ENCODE peak calls at places on chromosomes 4 and X, in seven cellular contexts. One of them, this sample, is unnamed.

GRCh38 chrX:18179446-18179845 is 41.2 kb downstream of the BEND2 start:
- DNase-seq in mesendoderm: peak
- DNase-seq in trophoblast cell: peak
- DNase-seq in neuronal stem cell: no peak
- DNase-seq in IMR-90: no peak
- DNase-seq in mesenchymal stem cell: no peak
- DNase-seq in H1: no peak
- DNase-seq in this sample: no peak

GRCh38 chrX:20320461-20321159 is 53.9 kb upstream of the RPS6KA3 start:
- DNase-seq in trophoblast cell: no peak
- DNase-seq in mesenchymal stem cell: no peak
- DNase-seq in mesendoderm: no peak
- DNase-seq in IMR-90: no peak
- DNase-seq in neuronal stem cell: no peak
- DNase-seq in H1: no peak
- DNase-seq in this sample: no peak

GRCh38 chr4:7658297-7659204 is 223.8 kb upstream of the PSAPL1 start:
- DNase-seq in trophoblast cell: no peak
- DNase-seq in H1: no peak
- DNase-seq in IMR-90: peak
- DNase-seq in neuronal stem cell: no peak
- DNase-seq in mesendoderm: no peak
- DNase-seq in mesenchymal stem cell: peak
- DNase-seq in this sample: no peak

GRCh38 chrX:123291623-123292022 is 107.5 kb downstream of the GRIA3 start:
- DNase-seq in trophoblast cell: no peak
- DNase-seq in mesendoderm: no peak
- DNase-seq in mesenchymal stem cell: no peak
- DNase-seq in neuronal stem cell: no peak
- DNase-seq in IMR-90: no peak
- DNase-seq in H1: no peak
- DNase-seq in this sample: no peak

GRCh38 chrX:84363054-84363453 is 139.2 kb downstream of the HDX start:
- DNase-seq in mesendoderm: no peak
- DNase-seq in trophoblast cell: no peak
- DNase-seq in mesenchymal stem cell: no peak
- DNase-seq in H1: no peak
- DNase-seq in neuronal stem cell: no peak
- DNase-seq in IMR-90: no peak
- DNase-seq in this sample: no peak

GRCh38 chrX:129931411-129932136 is 25.6 kb downstream of the UTP14A start:
- DNase-seq in IMR-90: peak
- DNase-seq in trophoblast cell: peak
- DNase-seq in mesenchymal stem cell: peak
- DNase-seq in neuronal stem cell: peak
- DNase-seq in mesendoderm: peak
- DNase-seq in H1: peak
- DNase-seq in this sample: peak

GRCh38 chr4:108426493-108426892 is 193.9 kb upstream of the RPL34 start:
- DNase-seq in IMR-90: peak
- DNase-seq in mesenchymal stem cell: peak
- DNase-seq in neuronal stem cell: no peak
- DNase-seq in mesendoderm: no peak
- DNase-seq in trophoblast cell: no peak
- DNase-seq in H1: no peak
- DNase-seq in this sample: no peak

GRCh38 chr4:171985129-171985528 is 171.9 kb downstream of the GALNTL6 start:
- DNase-seq in mesenchymal stem cell: no peak
- DNase-seq in neuronal stem cell: no peak
- DNase-seq in mesendoderm: no peak
- DNase-seq in trophoblast cell: no peak
- DNase-seq in IMR-90: no peak
- DNase-seq in H1: no peak
- DNase-seq in this sample: no peak

GRCh38 chr4:36273276-36273675 is 8.1 kb upstream of the DTHD1 start:
- DNase-seq in neuronal stem cell: no peak
- DNase-seq in mesendoderm: no peak
- DNase-seq in H1: no peak
- DNase-seq in mesenchymal stem cell: no peak
- DNase-seq in trophoblast cell: no peak
- DNase-seq in IMR-90: no peak
- DNase-seq in this sample: no peak

GRCh38 chrX:10633722-10634121 is 13.3 kb upstream of the MID1 start:
- DNase-seq in neuronal stem cell: no peak
- DNase-seq in trophoblast cell: peak
- DNase-seq in mesendoderm: peak
- DNase-seq in mesenchymal stem cell: peak
- DNase-seq in H1: no peak
- DNase-seq in IMR-90: peak
- DNase-seq in this sample: no peak

GRCh38 chr4:52643190-52643589 is 15.9 kb downstream of the USP46 start:
- DNase-seq in H1: no peak
- DNase-seq in trophoblast cell: no peak
- DNase-seq in neuronal stem cell: no peak
- DNase-seq in IMR-90: no peak
- DNase-seq in mesenchymal stem cell: no peak
- DNase-seq in mesendoderm: no peak
- DNase-seq in this sample: no peak

GRCh38 chrX:118373538-118373937 is 27.6 kb downstream of the WDR44 start:
- DNase-seq in trophoblast cell: no peak
- DNase-seq in IMR-90: no peak
- DNase-seq in mesendoderm: no peak
- DNase-seq in H1: no peak
- DNase-seq in mesenchymal stem cell: peak
- DNase-seq in neuronal stem cell: no peak
- DNase-seq in this sample: no peak

GRCh38 chrX:86369847-86370630 is 221.8 kb downstream of the DACH2 start:
- DNase-seq in mesendoderm: no peak
- DNase-seq in H1: no peak
- DNase-seq in neuronal stem cell: no peak
- DNase-seq in mesenchymal stem cell: no peak
- DNase-seq in IMR-90: peak
- DNase-seq in trophoblast cell: no peak
- DNase-seq in this sample: no peak

GRCh38 chr4:113823291-113823659 is 61.7 kb upstream of the CAMK2D start:
- DNase-seq in mesenchymal stem cell: peak
- DNase-seq in IMR-90: peak
- DNase-seq in trophoblast cell: peak
- DNase-seq in neuronal stem cell: no peak
- DNase-seq in H1: no peak
- DNase-seq in mesendoderm: no peak
- DNase-seq in this sample: no peak

GRCh38 chr4:31379364-31379763 is 659.2 kb downstream of the PCDH7 start:
- DNase-seq in H1: no peak
- DNase-seq in trophoblast cell: no peak
- DNase-seq in mesendoderm: no peak
- DNase-seq in neuronal stem cell: no peak
- DNase-seq in IMR-90: no peak
- DNase-seq in mesenchymal stem cell: no peak
- DNase-seq in this sample: no peak

GRCh38 chr4:176376032-176376614 is 56.4 kb downstream of the SPCS3 start:
- DNase-seq in H1: no peak
- DNase-seq in IMR-90: peak
- DNase-seq in mesendoderm: peak
- DNase-seq in trophoblast cell: no peak
- DNase-seq in neuronal stem cell: no peak
- DNase-seq in mesenchymal stem cell: peak
- DNase-seq in this sample: no peak

GRCh38 chr4:188707036-188707435 is 567.8 kb downstream of the TRIML1 start:
- DNase-seq in trophoblast cell: no peak
- DNase-seq in mesendoderm: no peak
- DNase-seq in H1: no peak
- DNase-seq in mesenchymal stem cell: no peak
- DNase-seq in IMR-90: peak
- DNase-seq in neuronal stem cell: no peak
- DNase-seq in this sample: no peak

GRCh38 chr4:8419222-8420041 is 21.1 kb downstream of the ACOX3 start:
- DNase-seq in mesenchymal stem cell: peak
- DNase-seq in mesendoderm: no peak
- DNase-seq in neuronal stem cell: no peak
- DNase-seq in IMR-90: peak
- DNase-seq in H1: no peak
- DNase-seq in trophoblast cell: peak
- DNase-seq in this sample: no peak

GRCh38 chrX:39815621-39816020 is 282.1 kb downstream of the BCOR start:
- DNase-seq in mesendoderm: peak
- DNase-seq in IMR-90: peak
- DNase-seq in mesenchymal stem cell: peak
- DNase-seq in trophoblast cell: no peak
- DNase-seq in neuronal stem cell: no peak
- DNase-seq in H1: no peak
- DNase-seq in this sample: peak

GRCh38 chr4:48139688-48140087 is 5.6 kb upstream of the TXK start:
- DNase-seq in mesendoderm: no peak
- DNase-seq in H1: no peak
- DNase-seq in neuronal stem cell: no peak
- DNase-seq in mesenchymal stem cell: peak
- DNase-seq in trophoblast cell: no peak
- DNase-seq in IMR-90: peak
- DNase-seq in this sample: no peak

GRCh38 chr4:121057466-121057911 is 14.8 kb downstream of the NDNF start:
- DNase-seq in trophoblast cell: no peak
- DNase-seq in H1: no peak
- DNase-seq in IMR-90: no peak
- DNase-seq in neuronal stem cell: peak
- DNase-seq in mesendoderm: peak
- DNase-seq in mesenchymal stem cell: peak
- DNase-seq in this sample: no peak

GRCh38 chrX:137568741-137569469 is 3.0 kb downstream of the ZIC3 start:
- DNase-seq in IMR-90: no peak
- DNase-seq in mesenchymal stem cell: no peak
- DNase-seq in trophoblast cell: no peak
- DNase-seq in H1: no peak
- DNase-seq in mesendoderm: peak
- DNase-seq in neuronal stem cell: no peak
- DNase-seq in this sample: peak

GRCh38 chr4:167613381-167613780 is 379.1 kb upstream of the SPOCK3 start:
- DNase-seq in mesenchymal stem cell: no peak
- DNase-seq in mesendoderm: no peak
- DNase-seq in IMR-90: no peak
- DNase-seq in neuronal stem cell: no peak
- DNase-seq in trophoblast cell: no peak
- DNase-seq in H1: no peak
- DNase-seq in this sample: no peak

GRCh38 chrX:123219916-123220315 is 35.8 kb downstream of the GRIA3 start:
- DNase-seq in trophoblast cell: no peak
- DNase-seq in neuronal stem cell: no peak
- DNase-seq in mesendoderm: no peak
- DNase-seq in H1: no peak
- DNase-seq in IMR-90: no peak
- DNase-seq in mesenchymal stem cell: no peak
- DNase-seq in this sample: peak

GRCh38 chr4:127506283-127506682 is 126.5 kb upstream of the INTU start:
- DNase-seq in trophoblast cell: no peak
- DNase-seq in mesenchymal stem cell: no peak
- DNase-seq in mesendoderm: no peak
- DNase-seq in IMR-90: no peak
- DNase-seq in neuronal stem cell: no peak
- DNase-seq in H1: no peak
- DNase-seq in this sample: no peak

GRCh38 chr4:139872274-139872673 is 206.7 kb downstream of the MGST2 start:
- DNase-seq in IMR-90: peak
- DNase-seq in neuronal stem cell: no peak
- DNase-seq in mesendoderm: no peak
- DNase-seq in H1: no peak
- DNase-seq in mesenchymal stem cell: peak
- DNase-seq in trophoblast cell: peak
- DNase-seq in this sample: no peak

GRCh38 chrX:120429776-120430535 is 39.1 kb downstream of the LAMP2 start:
- DNase-seq in neuronal stem cell: no peak
- DNase-seq in H1: no peak
- DNase-seq in mesendoderm: no peak
- DNase-seq in trophoblast cell: no peak
- DNase-seq in mesenchymal stem cell: no peak
- DNase-seq in IMR-90: no peak
- DNase-seq in this sample: no peak

DNA sequence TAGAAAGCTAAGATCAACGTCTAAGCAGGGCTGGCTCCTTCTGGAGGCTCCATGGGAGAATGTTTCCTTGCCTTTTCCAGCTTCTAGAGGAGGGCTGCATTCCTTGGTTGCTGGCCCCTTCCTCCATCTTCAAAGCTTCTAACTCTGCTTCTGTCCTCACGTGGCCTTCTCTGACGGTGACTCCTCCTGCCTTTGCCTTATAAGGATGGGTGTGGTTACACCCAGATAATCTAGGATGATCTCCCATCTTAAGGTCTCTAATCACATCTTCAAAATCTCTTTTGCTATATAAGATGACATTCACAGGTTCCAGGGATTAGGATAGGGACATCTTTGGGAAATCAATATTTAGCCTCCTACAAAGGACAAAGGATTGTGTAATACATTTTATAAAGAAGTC is 1.6 kb downstream of the CCNQ start:
- DNase-seq in mesendoderm: no peak
- DNase-seq in mesenchymal stem cell: no peak
- DNase-seq in IMR-90: no peak
- DNase-seq in trophoblast cell: no peak
- DNase-seq in neuronal stem cell: no peak
- DNase-seq in H1: no peak
- DNase-seq in this sample: no peak
- H2AK5ac ChIP-seq in mesendoderm: no peak
- H2AK5ac ChIP-seq in mesenchymal stem cell: no peak
- H2AK5ac ChIP-seq in IMR-90: no peak
- H2AK5ac ChIP-seq in trophoblast cell: no peak
- H2AK5ac ChIP-seq in neuronal stem cell: no peak
- H2AK5ac ChIP-seq in H1: no peak
- H2AK5ac ChIP-seq in this sample: no peak

GRCh38 chrX:75365243-75365975 is 91.5 kb downstream of the UPRT start:
- DNase-seq in IMR-90: no peak
- DNase-seq in mesendoderm: peak
- DNase-seq in neuronal stem cell: no peak
- DNase-seq in H1: no peak
- DNase-seq in mesenchymal stem cell: no peak
- DNase-seq in trophoblast cell: no peak
- DNase-seq in this sample: no peak
- H2AK5ac ChIP-seq in IMR-90: no peak
- H2AK5ac ChIP-seq in mesendoderm: no peak
- H2AK5ac ChIP-seq in neuronal stem cell: no peak
- H2AK5ac ChIP-seq in H1: no peak
- H2AK5ac ChIP-seq in mesenchymal stem cell: no peak
- H2AK5ac ChIP-seq in trophoblast cell: no peak
- H2AK5ac ChIP-seq in this sample: no peak

DNA sequence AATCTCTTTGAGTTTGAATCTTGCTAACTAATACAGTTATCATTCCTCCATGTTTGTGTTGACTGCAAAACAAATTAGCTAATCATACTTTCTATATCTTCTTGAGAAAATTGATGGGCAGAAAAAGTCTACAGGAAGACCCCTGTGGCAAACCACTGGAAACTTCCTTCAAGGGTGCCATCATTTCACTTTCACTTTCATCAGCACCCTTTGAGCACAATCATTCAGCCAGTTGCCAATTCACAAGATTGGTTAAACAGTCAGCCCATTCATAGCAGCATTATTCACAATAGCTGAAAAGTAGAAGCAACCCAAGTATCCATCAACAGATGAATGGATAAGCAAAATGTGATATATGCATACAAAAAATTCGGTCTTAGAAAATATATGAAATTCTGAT is 101.5 kb downstream of the CCDC160 start:
- DNase-seq in mesendoderm: no peak
- DNase-seq in IMR-90: no peak
- DNase-seq in H1: no peak
- DNase-seq in mesenchymal stem cell: no peak
- DNase-seq in trophoblast cell: no peak
- DNase-seq in neuronal stem cell: no peak
- DNase-seq in this sample: no peak
- H2AK5ac ChIP-seq in mesendoderm: no peak
- H2AK5ac ChIP-seq in IMR-90: no peak
- H2AK5ac ChIP-seq in H1: no peak
- H2AK5ac ChIP-seq in mesenchymal stem cell: no peak
- H2AK5ac ChIP-seq in trophoblast cell: no peak
- H2AK5ac ChIP-seq in neuronal stem cell: no peak
- H2AK5ac ChIP-seq in this sample: no peak

GRCh38 chrX:103941201-103941975 is 21.0 kb upstream of the TMSB15B start:
- DNase-seq in H1: no peak
- DNase-seq in mesenchymal stem cell: peak
- DNase-seq in trophoblast cell: peak
- DNase-seq in neuronal stem cell: no peak
- DNase-seq in IMR-90: peak
- DNase-seq in mesendoderm: peak
- DNase-seq in this sample: no peak
- H2AK5ac ChIP-seq in H1: no peak
- H2AK5ac ChIP-seq in mesenchymal stem cell: no peak
- H2AK5ac ChIP-seq in trophoblast cell: no peak
- H2AK5ac ChIP-seq in neuronal stem cell: no peak
- H2AK5ac ChIP-seq in IMR-90: no peak
- H2AK5ac ChIP-seq in mesendoderm: no peak
- H2AK5ac ChIP-seq in this sample: no peak